ENCODE peak calls at places on chromosomes 4 and X, in nine cellular contexts. M, V, T, B, S, E, G, C and F are unnamed samples.

GRCh38 chr4:89283226-89283974 is 24.2 kb downstream of the GPRIN3 start:
- DNase-seq in E (no peak), G (peak; percentile 39), B (peak; percentile 8), S (peak; percentile 61), C (peak; percentile 65), T (peak; percentile 22), M (no peak), V (no peak), F (no peak)

GRCh38 chr4:6928067-6928466 is 18.4 kb downstream of the TBC1D14 start:
- DNase-seq in C (no peak), G (no peak), S (no peak), B (no peak), V (no peak), T (no peak), E (no peak), M (no peak), F (no peak)

GRCh38 chr4:8081621-8082516 is 76.7 kb downstream of the ABLIM2 start:
- DNase-seq in G (no peak), B (no peak), C (no peak), E (no peak), S (no peak), V (no peak), T (no peak), M (no peak), F (no peak)

GRCh38 chr4:77395481-77395880 is 210.1 kb upstream of the CXCL13 start:
- DNase-seq in T (no peak), B (no peak), S (no peak), G (no peak), C (no peak), V (no peak), M (no peak), E (no peak), F (no peak)

GRCh38 chr4:146585761-146586333 is 52.8 kb upstream of the POU4F2 start:
- DNase-seq in G (peak; percentile 58), C (no peak), S (peak; percentile 15), M (no peak), V (no peak), B (no peak), E (peak; percentile 46), T (no peak), F (no peak)

GRCh38 chr4:10061650-10062415 is 40.5 kb upstream of the SLC2A9 start:
- DNase-seq in V (no peak), E (peak; percentile 20), S (peak; percentile 69), M (no peak), B (no peak), C (no peak), G (no peak), T (peak; percentile 67), F (no peak)

GRCh38 chr4:51851090-51851936 is 8.4 kb downstream of the DCUN1D4 start:
- DNase-seq in M (no peak), B (no peak), G (no peak), C (no peak), V (no peak), E (no peak), S (no peak), T (no peak), F (peak; percentile 37)

GRCh38 chr4:81651500-81651899 is 179.8 kb upstream of the RASGEF1B start:
- DNase-seq in G (no peak), S (peak; percentile 69), V (no peak), B (no peak), C (no peak), E (no peak), T (no peak), M (no peak), F (no peak)

GRCh38 chr4:169279111-169279510 is 8.4 kb upstream of the SH3RF1 start:
- DNase-seq in C (no peak), V (no peak), G (peak; percentile 95), E (peak; percentile 75), T (peak; percentile 60), M (no peak), B (no peak), S (no peak), F (no peak)

GRCh38 chr4:141220655-141221605 is at the start of gene ZNF330:
- DNase-seq in V (peak; percentile 98), T (peak; percentile 96), E (peak; percentile 93), S (peak; percentile 80), C (peak; percentile 94), M (peak; percentile 91), G (peak; percentile 94), B (peak; percentile 68), F (peak; percentile 87)

GRCh38 chr4:141223418-141223817 is 2.7 kb downstream of the ZNF330 start:
- DNase-seq in V (no peak), S (no peak), E (no peak), M (no peak), C (no peak), T (no peak), G (no peak), B (no peak), F (no peak)

GRCh38 chr4:141215972-141216761 is 4.5 kb upstream of the ZNF330 start:
- DNase-seq in B (no peak), G (no peak), V (no peak), M (no peak), S (no peak), E (no peak), C (no peak), T (no peak), F (no peak)

GRCh38 chr4:141215030-141215429 is 5.7 kb upstream of the ZNF330 start:
- DNase-seq in C (no peak), V (no peak), M (no peak), E (no peak), T (no peak), G (no peak), B (no peak), S (no peak), F (no peak)

GRCh38 chr4:141220271-141220654 is 432 bp upstream of the ZNF330 start:
- DNase-seq in C (no peak), S (no peak), V (no peak), M (no peak), T (no peak), B (no peak), E (no peak), G (no peak), F (no peak)
- H3K9ac ChIP-seq in C (no peak overlapping the region), S (no peak overlapping the region), V (no peak overlapping the region), M (no peak overlapping the region), T (no peak overlapping the region), B (no peak overlapping the region), E (no peak overlapping the region), G (no peak overlapping the region), F (peak overlapping the region; percentile 83)

GRCh38 chr4:26964994-26965393 is 104.4 kb downstream of the STIM2 start:
- DNase-seq in M (no peak), C (no peak), T (no peak), S (peak; percentile 5), V (no peak), G (no peak), B (no peak), E (no peak), F (no peak)

GRCh38 chr4:26958925-26959653 is 98.4 kb downstream of the STIM2 start:
- DNase-seq in G (no peak), T (no peak), V (no peak), S (no peak), E (no peak), B (no peak), M (no peak), C (no peak), F (no peak)

GRCh38 chr4:26959654-26960047 is 99.0 kb downstream of the STIM2 start:
- DNase-seq in C (no peak), S (no peak), E (no peak), M (no peak), V (no peak), B (no peak), T (no peak), G (no peak), F (no peak)

GRCh38 chr4:26962720-26963119 is 102.1 kb downstream of the STIM2 start:
- DNase-seq in S (no peak), V (no peak), T (no peak), C (no peak), B (no peak), E (peak; percentile 43), G (peak; percentile 19), M (no peak), F (no peak)

GRCh38 chr4:26964512-26964911 is 103.9 kb downstream of the STIM2 start:
- DNase-seq in E (no peak), B (no peak), G (no peak), V (no peak), S (peak; percentile 8), C (no peak), M (no peak), T (peak; percentile 28), F (no peak)
- H3K36me3 ChIP-seq in E (no peaks in the 10 kb centered on the region), B (no peaks in the 10 kb centered on the region), G (no peaks in the 10 kb centered on the region), V (no peaks in the 10 kb centered on the region), S (no peaks in the 10 kb centered on the region), C (no peaks in the 10 kb centered on the region), M (no peaks in the 10 kb centered on the region), T (no peaks in the 10 kb centered on the region), F (peaks cover 4% of the 10 kb centered on the region)

GRCh38 chrX:13152511-13152868 is 108.1 kb upstream of the FAM9C start:
- DNase-seq in G (no peak), S (no peak), V (no peak), B (no peak), M (no peak), E (no peak), C (no peak), T (no peak), F (no peak)
- H3K9ac ChIP-seq in G (no peak overlapping the region), S (no peak overlapping the region), V (no peak overlapping the region), B (no peak overlapping the region), M (no peak overlapping the region), E (no peak overlapping the region), C (no peak overlapping the region), T (no peak overlapping the region), F (peak overlapping the region; percentile 50)

GRCh38 chr4:136441629-136442282 is 1090.5 kb downstream of the PCDH18 start:
- DNase-seq in V (no peak), B (no peak), T (no peak), C (no peak), E (no peak), G (no peak), S (no peak), M (no peak), F (no peak)
- H3K36me3 ChIP-seq in V (no peaks in the 10 kb centered on the region), B (no peaks in the 10 kb centered on the region), T (no peaks in the 10 kb centered on the region), C (no peaks in the 10 kb centered on the region), E (no peaks in the 10 kb centered on the region), G (no peaks in the 10 kb centered on the region), S (no peaks in the 10 kb centered on the region), M (no peaks in the 10 kb centered on the region), F (no peaks in the 10 kb centered on the region)

DNA sequence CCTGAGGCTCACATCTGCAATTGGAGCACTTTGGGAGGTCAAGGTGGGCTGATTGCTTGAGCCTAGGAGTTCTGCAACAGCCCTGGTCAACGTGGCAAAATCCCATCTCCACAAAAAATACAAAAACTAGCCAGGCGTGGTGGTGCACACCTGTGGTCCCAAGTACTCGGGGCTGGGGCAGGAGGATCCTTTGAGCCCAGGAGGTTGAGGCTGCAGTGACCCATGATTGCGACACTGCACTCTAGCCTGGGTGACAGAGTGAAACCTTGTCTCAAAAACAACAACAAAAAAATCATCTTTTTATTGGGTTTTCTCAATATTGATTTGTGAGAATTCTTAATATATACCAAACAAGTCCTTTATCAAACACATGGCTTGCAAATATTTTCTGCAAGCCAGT is 64.9 kb downstream of the ANKRD17 start:
- DNase-seq in T (no peak), S (no peak), G (no peak), M (no peak), V (no peak), C (no peak), B (no peak), E (no peak), F (no peak)
- H3K9ac ChIP-seq in T (no peak overlapping the region), S (no peak overlapping the region), G (no peak overlapping the region), M (no peak overlapping the region), V (no peak overlapping the region), C (no peak overlapping the region), B (no peak overlapping the region), E (no peak overlapping the region), F (no peak overlapping the region)